ENCODE peak calls at places on chromosomes 13 and 19, in nine cellular contexts. F is SK-N-SH, N is GM23338, K is HCT116, L is OCI-LY7, C is PC-3, Z is hepatocyte, T is MM.1S, B is GM23248. R is an unnamed sample.

GRCh38 chr13:91909617-91910016 is 511.2 kb downstream of the GPC5 start:
- DNase-seq in F (no peak), N (no peak), K (no peak), L (no peak), C (no peak), Z (no peak), T (no peak), B (no peak), R (no peak)

GRCh38 chr13:109694972-109695371 is 91.4 kb downstream of the IRS2 start:
- DNase-seq in F (no peak), N (no peak), K (no peak), L (no peak), C (no peak), Z (peak; percentile 40), T (no peak), B (no peak), R (no peak)

GRCh38 chr19:18895828-18896341 is at the start of gene CERS1:
- DNase-seq in F (peak; percentile 95), N (peak; percentile 68), K (no peak), L (no peak), C (no peak), Z (peak; percentile 57), T (no peak), B (peak; percentile 54), R (peak; percentile 82)

GRCh38 chr13:112140366-112140765 is 73.4 kb downstream of the SOX1 start:
- DNase-seq in F (no peak), N (no peak), K (no peak), L (no peak), C (no peak), Z (no peak), T (no peak), B (no peak), R (no peak)

GRCh38 chr13:73533111-73533510 is 474.3 kb downstream of the KLF5 start:
- DNase-seq in F (no peak), N (no peak), K (no peak), L (no peak), C (no peak), Z (no peak), T (no peak), B (no peak), R (no peak)

GRCh38 chr13:112890316-112891131 is 78.5 kb upstream of the MCF2L start:
- DNase-seq in F (no peak), N (no peak), K (no peak), L (no peak), C (no peak), Z (no peak), T (no peak), B (no peak), R (no peak)

GRCh38 chr19:49684983-49685553 is 4.3 kb upstream of the ADM5 start:
- DNase-seq in F (no peak), N (no peak), K (no peak), L (no peak), C (no peak), Z (no peak), T (no peak), B (peak; percentile 18), R (no peak)

GRCh38 chr13:37475966-37476365 is 122.6 kb downstream of the POSTN start:
- DNase-seq in F (no peak), N (no peak), K (no peak), L (no peak), C (no peak), Z (no peak), T (no peak), B (peak; percentile 74), R (no peak)

GRCh38 chr13:104253063-104253680 is 1187.0 kb upstream of the SLC10A2 start:
- DNase-seq in F (no peak), N (peak; percentile 56), K (no peak), L (no peak), C (no peak), Z (no peak), T (no peak), B (no peak), R (no peak)

GRCh38 chr19:31648347-31648746 is 299.1 kb upstream of the TSHZ3 start:
- DNase-seq in F (no peak), N (no peak), K (no peak), L (no peak), C (no peak), Z (no peak), T (peak; percentile 24), B (no peak), R (no peak)

GRCh38 chr13:35014606-35015005 is 72.5 kb downstream of the NBEA start:
- DNase-seq in F (no peak), N (no peak), K (no peak), L (no peak), C (no peak), Z (no peak), T (no peak), B (no peak), R (peak; percentile 13)

GRCh38 chr13:44317752-44318550 is 55.7 kb upstream of the SERP2 start:
- DNase-seq in F (no peak), N (no peak), K (no peak), L (no peak), C (peak; percentile 31), Z (no peak), T (no peak), B (peak; percentile 69), R (no peak)

GRCh38 chr19:958967-959685 is 25.0 kb upstream of the WDR18 start:
- DNase-seq in F (no peak), N (no peak), K (peak; percentile 41), L (no peak), C (peak; percentile 76), Z (peak; percentile 84), T (no peak), B (peak; percentile 67), R (no peak)

GRCh38 chr19:49544154-49544553 is 16.4 kb downstream of the RCN3 start:
- DNase-seq in F (no peak), N (no peak), K (no peak), L (no peak), C (no peak), Z (no peak), T (no peak), B (no peak), R (no peak)

GRCh38 chr19:8473652-8474476 is 28.6 kb downstream of the PRAM1 start:
- DNase-seq in F (no peak), N (no peak), K (no peak), L (peak; percentile 84), C (no peak), Z (no peak), T (peak; percentile 21), B (no peak), R (no peak)

GRCh38 chr19:6720369-6721112 is at the start of gene C3:
- DNase-seq in F (no peak), N (no peak), K (no peak), L (no peak), C (no peak), Z (peak; percentile 76), T (no peak), B (peak; percentile 92), R (no peak)

GRCh38 chr19:46958542-46958941 is 61.1 kb upstream of the NPAS1 start:
- DNase-seq in F (peak; percentile 67), N (peak; percentile 35), K (no peak), L (no peak), C (no peak), Z (no peak), T (no peak), B (peak; percentile 72), R (peak; percentile 24)

GRCh38 chr13:49403966-49404365 is 39.9 kb downstream of the CAB39L start:
- DNase-seq in F (no peak), N (no peak), K (no peak), L (no peak), C (no peak), Z (no peak), T (no peak), B (no peak), R (no peak)

DNA sequence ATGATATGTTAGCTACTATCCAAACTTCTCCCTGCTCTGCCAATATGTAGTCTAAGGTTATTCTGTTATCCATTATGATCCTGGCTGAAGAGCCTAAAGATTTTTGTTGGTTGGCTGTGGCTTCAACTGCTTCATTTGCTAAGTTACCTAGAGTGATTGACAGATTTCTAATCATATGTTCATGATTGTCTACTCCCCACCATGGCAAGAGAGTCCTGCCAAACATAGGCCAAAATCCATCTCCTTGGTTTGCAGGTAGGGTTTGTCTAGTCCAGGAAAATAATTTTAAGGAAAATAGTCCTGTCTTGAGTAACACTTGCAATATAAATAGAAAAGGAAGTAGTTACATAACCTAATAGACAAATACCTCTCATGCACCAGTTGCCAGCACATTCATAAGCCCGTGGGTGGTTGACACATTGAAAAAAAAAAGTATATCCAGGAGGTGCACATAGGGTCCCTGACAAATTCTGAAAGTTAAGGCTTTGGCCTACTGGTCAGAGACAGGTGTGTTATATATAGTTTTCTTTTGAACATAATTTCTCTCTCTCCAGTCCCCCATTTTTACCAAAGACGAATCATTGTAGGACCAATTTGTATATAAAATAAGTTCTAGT is 5.4 kb upstream of the CBY2 start:
- DNase-seq in F (no peak), N (no peak), K (no peak), L (no peak), C (no peak), Z (no peak), T (no peak), B (peak; percentile 46), R (no peak)
- H3K4me2 ChIP-seq in F (no peak overlapping the region), N (no peak overlapping the region), K (no peak overlapping the region), L (no peak overlapping the region), C (no peak overlapping the region), Z (no peak overlapping the region), T (peak overlapping the region; percentile 37), B (no peak overlapping the region), R (no peak overlapping the region)

DNA sequence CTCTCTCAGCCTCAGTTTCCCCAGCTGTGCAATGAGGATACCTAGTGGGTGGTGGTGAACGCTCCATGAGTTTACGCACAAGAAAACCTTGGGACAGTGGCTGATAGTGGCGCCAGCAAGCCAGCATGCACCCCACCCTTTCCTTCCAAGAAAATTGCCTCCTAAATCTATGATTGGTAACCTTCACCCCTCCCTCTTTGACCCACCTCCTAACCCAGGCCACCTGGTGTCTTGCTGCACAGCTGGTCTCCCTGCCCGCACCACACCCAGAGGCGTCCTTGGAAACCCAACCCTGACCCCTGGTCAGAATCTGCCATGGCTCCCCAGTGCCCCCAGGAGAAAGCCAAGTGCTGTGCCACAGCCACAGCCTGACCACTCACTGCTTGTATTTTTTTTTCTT is 22.8 kb upstream of the BCL3 start:
- DNase-seq in F (no peak), N (no peak), K (no peak), L (no peak), C (no peak), Z (no peak), T (no peak), B (no peak), R (no peak)
- TF ChIP-seq EZH2phosphoT487 in F (no peak), N (no peak), K (no peak), L (no peak), C (no peak), Z (no peak), T (no peak), B (no peak), R (no peak)

GRCh38 chr19:13838071-13838942 is 38.6 kb upstream of the NANOS3 start:
- DNase-seq in F (no peak), N (no peak), K (no peak), L (no peak), C (no peak), Z (no peak), T (no peak), B (peak; percentile 21), R (no peak)
- H3K4me2 ChIP-seq in F (peak overlapping the region; percentile 93), N (no peak overlapping the region), K (peak overlapping the region; percentile 91), L (peak overlapping the region; percentile 76), C (peak overlapping the region; percentile 94), Z (peak overlapping the region; percentile 91), T (peak overlapping the region; percentile 95), B (peak overlapping the region; percentile 91), R (no peak overlapping the region)

DNA sequence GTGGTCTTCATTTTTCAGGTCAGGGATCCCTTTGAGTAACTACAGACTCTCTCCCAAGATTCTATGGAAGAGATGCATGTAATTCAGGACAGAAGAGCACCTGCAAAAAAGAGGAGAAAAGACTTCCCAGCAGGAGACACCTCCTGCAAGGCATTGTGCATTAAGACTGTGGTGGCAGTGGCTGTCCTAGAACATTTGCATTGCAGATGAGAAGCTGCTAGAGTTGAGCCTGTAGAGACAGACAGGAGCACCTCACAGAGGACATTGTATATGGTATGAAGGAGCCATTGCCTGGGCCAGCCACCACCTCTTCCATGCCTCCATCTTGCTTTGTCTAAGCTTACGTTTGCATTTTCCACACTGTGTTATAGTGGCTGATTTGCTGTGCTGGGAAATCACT is 11.2 kb upstream of the MYO16 start:
- DNase-seq in F (no peak), N (peak; percentile 8), K (no peak), L (no peak), C (no peak), Z (no peak), T (no peak), B (no peak), R (no peak)
- TF ChIP-seq EZH2phosphoT487 in F (no peak), N (no peak), K (no peak), L (no peak), C (no peak), Z (no peak), T (no peak), B (no peak), R (no peak)